ENCODE peak calls at places on chromosomes 16 and 17, in eight cellular contexts. One of them, this sample, is unnamed.
A peak's percentile ranks its signal among the peaks of the same experiment; 100 is the strongest.

GRCh38 chr17:65170839-65171238 is 33.7 kb downstream of the RGS9 start:
- DNase-seq in heart left ventricle: peak; percentile 59
- DNase-seq in dorsolateral prefrontal cortex: no peak
- DNase-seq in PC-9: no peak
- DNase-seq in H9: no peak
- DNase-seq in heart right ventricle: peak; percentile 54
- DNase-seq in mesenchymal stem cell: peak; percentile 60
- DNase-seq in CD4-positive, alpha-beta T cell: no peak
- DNase-seq in this sample: no peak

GRCh38 chr16:8864480-8864879 is 4.3 kb downstream of the CARHSP1 start:
- DNase-seq in CD4-positive, alpha-beta T cell: no peak
- DNase-seq in heart left ventricle: no peak
- DNase-seq in mesenchymal stem cell: peak; percentile 39
- DNase-seq in heart right ventricle: no peak
- DNase-seq in H9: no peak
- DNase-seq in dorsolateral prefrontal cortex: no peak
- DNase-seq in PC-9: no peak
- DNase-seq in this sample: no peak

GRCh38 chr17:18191967-18192366 is 8.3 kb downstream of the ALKBH5 start:
- DNase-seq in H9: peak; percentile 48
- DNase-seq in CD4-positive, alpha-beta T cell: no peak
- DNase-seq in heart left ventricle: no peak
- DNase-seq in dorsolateral prefrontal cortex: no peak
- DNase-seq in mesenchymal stem cell: peak; percentile 20
- DNase-seq in heart right ventricle: no peak
- DNase-seq in PC-9: no peak
- DNase-seq in this sample: no peak

GRCh38 chr17:39553326-39553945 is 54.3 kb downstream of the NEUROD2 start:
- DNase-seq in heart left ventricle: no peak
- DNase-seq in mesenchymal stem cell: no peak
- DNase-seq in PC-9: peak; percentile 24
- DNase-seq in CD4-positive, alpha-beta T cell: no peak
- DNase-seq in heart right ventricle: no peak
- DNase-seq in H9: no peak
- DNase-seq in dorsolateral prefrontal cortex: no peak
- DNase-seq in this sample: no peak

GRCh38 chr17:80866050-80866793 is 125.4 kb upstream of the CHMP6 start:
- DNase-seq in CD4-positive, alpha-beta T cell: peak; percentile 51
- DNase-seq in H9: peak; percentile 76
- DNase-seq in PC-9: peak; percentile 49
- DNase-seq in dorsolateral prefrontal cortex: peak; percentile 72
- DNase-seq in heart left ventricle: peak; percentile 56
- DNase-seq in heart right ventricle: peak; percentile 75
- DNase-seq in mesenchymal stem cell: peak; percentile 73
- DNase-seq in this sample: peak; percentile 38

GRCh38 chr16:57530104-57530522 is 6.3 kb downstream of the CCDC102A start:
- DNase-seq in PC-9: no peak
- DNase-seq in heart right ventricle: no peak
- DNase-seq in mesenchymal stem cell: peak; percentile 74
- DNase-seq in heart left ventricle: peak; percentile 60
- DNase-seq in dorsolateral prefrontal cortex: no peak
- DNase-seq in H9: peak; percentile 51
- DNase-seq in CD4-positive, alpha-beta T cell: peak; percentile 64
- DNase-seq in this sample: no peak

GRCh38 chr17:48612456-48612853 is 1.6 kb upstream of the HOXB7 start:
- DNase-seq in H9: no peak
- DNase-seq in PC-9: no peak
- DNase-seq in mesenchymal stem cell: peak; percentile 74
- DNase-seq in dorsolateral prefrontal cortex: no peak
- DNase-seq in CD4-positive, alpha-beta T cell: no peak
- DNase-seq in heart right ventricle: no peak
- DNase-seq in heart left ventricle: no peak
- DNase-seq in this sample: no peak

GRCh38 chr16:84928679-84929420 is 82.5 kb downstream of the ZDHHC7 start:
- DNase-seq in CD4-positive, alpha-beta T cell: no peak
- DNase-seq in heart right ventricle: peak; percentile 61
- DNase-seq in H9: no peak
- DNase-seq in heart left ventricle: peak; percentile 77
- DNase-seq in mesenchymal stem cell: no peak
- DNase-seq in dorsolateral prefrontal cortex: no peak
- DNase-seq in PC-9: peak; percentile 18
- DNase-seq in this sample: no peak

GRCh38 chr17:27762527-27763305 is 37.6 kb downstream of the NOS2 start:
- DNase-seq in H9: peak; percentile 67
- DNase-seq in heart right ventricle: no peak
- DNase-seq in heart left ventricle: no peak
- DNase-seq in mesenchymal stem cell: peak; percentile 23
- DNase-seq in PC-9: no peak
- DNase-seq in CD4-positive, alpha-beta T cell: no peak
- DNase-seq in dorsolateral prefrontal cortex: no peak
- DNase-seq in this sample: no peak

GRCh38 chr16:4184038-4184702 is 57.7 kb downstream of the SRL start:
- DNase-seq in heart right ventricle: no peak
- DNase-seq in heart left ventricle: peak; percentile 42
- DNase-seq in dorsolateral prefrontal cortex: no peak
- DNase-seq in H9: peak; percentile 33
- DNase-seq in PC-9: no peak
- DNase-seq in mesenchymal stem cell: no peak
- DNase-seq in CD4-positive, alpha-beta T cell: no peak
- DNase-seq in this sample: no peak

GRCh38 chr16:4180511-4180910 is 61.4 kb downstream of the SRL start:
- DNase-seq in mesenchymal stem cell: no peak
- DNase-seq in CD4-positive, alpha-beta T cell: no peak
- DNase-seq in H9: no peak
- DNase-seq in dorsolateral prefrontal cortex: no peak
- DNase-seq in heart left ventricle: no peak
- DNase-seq in PC-9: no peak
- DNase-seq in heart right ventricle: no peak
- DNase-seq in this sample: no peak

GRCh38 chr16:4182581-4183257 is 59.2 kb downstream of the SRL start:
- DNase-seq in dorsolateral prefrontal cortex: no peak
- DNase-seq in mesenchymal stem cell: no peak
- DNase-seq in heart left ventricle: no peak
- DNase-seq in heart right ventricle: no peak
- DNase-seq in PC-9: no peak
- DNase-seq in CD4-positive, alpha-beta T cell: no peak
- DNase-seq in H9: no peak
- DNase-seq in this sample: no peak

GRCh38 chr16:4179763-4180260 is 62.1 kb downstream of the SRL start:
- DNase-seq in heart right ventricle: no peak
- DNase-seq in H9: no peak
- DNase-seq in PC-9: no peak
- DNase-seq in dorsolateral prefrontal cortex: no peak
- DNase-seq in mesenchymal stem cell: peak; percentile 23
- DNase-seq in heart left ventricle: no peak
- DNase-seq in CD4-positive, alpha-beta T cell: no peak
- DNase-seq in this sample: no peak

DNA sequence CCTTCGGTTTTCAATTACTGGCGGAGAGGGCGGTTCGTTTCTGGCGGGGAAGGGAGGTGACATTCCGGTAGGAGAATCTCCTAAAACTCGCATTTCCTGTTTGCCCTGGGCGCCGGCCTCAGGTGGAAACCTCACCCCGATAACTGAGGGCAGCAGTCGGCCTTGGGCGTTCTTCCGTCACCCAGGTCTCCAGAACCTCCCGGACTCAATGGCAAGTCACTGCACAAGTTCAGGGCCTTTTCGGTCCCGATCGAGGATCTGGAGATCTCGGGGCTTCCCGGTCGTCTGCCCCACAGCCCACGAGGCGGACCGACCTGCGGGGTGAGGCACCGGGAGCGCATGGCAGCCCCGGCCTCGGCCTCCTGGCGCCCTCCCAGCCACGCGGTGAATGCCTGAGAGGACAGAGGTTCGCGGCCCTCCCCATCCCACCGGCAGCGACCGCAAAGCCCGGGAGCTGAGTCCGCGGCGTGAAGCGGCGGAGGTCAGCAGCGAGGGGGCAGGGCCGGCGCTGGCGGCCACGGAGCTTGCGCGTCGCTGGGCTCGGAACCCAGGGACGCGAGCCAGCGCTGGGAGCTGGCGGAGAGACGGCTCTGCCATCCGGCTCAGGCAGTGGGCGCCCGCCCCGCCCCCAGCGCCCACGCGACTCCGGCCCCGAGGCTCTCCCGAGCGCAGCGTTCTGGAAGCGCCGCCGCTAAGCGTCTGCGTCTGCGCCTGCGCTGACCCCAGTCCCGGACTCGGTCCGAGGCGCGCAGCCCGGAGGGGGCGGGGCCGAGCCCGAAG is 58.4 kb downstream of the SRL start:
- DNase-seq in H9: peak; percentile 93
- DNase-seq in CD4-positive, alpha-beta T cell: peak; percentile 71
- DNase-seq in mesenchymal stem cell: peak; percentile 90
- DNase-seq in PC-9: peak; percentile 97
- DNase-seq in heart right ventricle: peak; percentile 91
- DNase-seq in heart left ventricle: peak; percentile 96
- DNase-seq in dorsolateral prefrontal cortex: peak; percentile 83
- DNase-seq in this sample: peak; percentile 85
- H3K27ac ChIP-seq in H9: no peak overlapping the region
- H3K27ac ChIP-seq in CD4-positive, alpha-beta T cell: no peak overlapping the region
- H3K27ac ChIP-seq in mesenchymal stem cell: peak overlapping the region; percentile 82
- H3K27ac ChIP-seq in PC-9: peak overlapping the region; percentile 95
- H3K27ac ChIP-seq in heart right ventricle: peak overlapping the region; percentile 96
- H3K27ac ChIP-seq in heart left ventricle: peak overlapping the region; percentile 95
- H3K27ac ChIP-seq in dorsolateral prefrontal cortex: peak overlapping the region; percentile 96
- H3K27ac ChIP-seq in this sample: peak overlapping the region; percentile 92

GRCh38 chr17:50767446-50767845 is at the start of gene ANKRD40CL:
- DNase-seq in PC-9: no peak
- DNase-seq in CD4-positive, alpha-beta T cell: no peak
- DNase-seq in heart left ventricle: no peak
- DNase-seq in dorsolateral prefrontal cortex: no peak
- DNase-seq in heart right ventricle: no peak
- DNase-seq in H9: peak; percentile 21
- DNase-seq in mesenchymal stem cell: no peak
- DNase-seq in this sample: no peak
- H3K27ac ChIP-seq in PC-9: peak within 1 kb of the TSS; percentile 54
- H3K27ac ChIP-seq in CD4-positive, alpha-beta T cell: no peak within 1 kb of the TSS
- H3K27ac ChIP-seq in heart left ventricle: no peak within 1 kb of the TSS
- H3K27ac ChIP-seq in dorsolateral prefrontal cortex: no peak within 1 kb of the TSS
- H3K27ac ChIP-seq in heart right ventricle: no peak within 1 kb of the TSS
- H3K27ac ChIP-seq in H9: no peak within 1 kb of the TSS
- H3K27ac ChIP-seq in mesenchymal stem cell: no peak within 1 kb of the TSS
- H3K27ac ChIP-seq in this sample: no peak within 1 kb of the TSS

GRCh38 chr17:74519951-74520553 is 11.2 kb downstream of the CD300LB start:
- DNase-seq in mesenchymal stem cell: no peak
- DNase-seq in CD4-positive, alpha-beta T cell: no peak
- DNase-seq in dorsolateral prefrontal cortex: no peak
- DNase-seq in heart left ventricle: peak; percentile 50
- DNase-seq in PC-9: no peak
- DNase-seq in heart right ventricle: peak; percentile 28
- DNase-seq in H9: no peak
- DNase-seq in this sample: no peak

GRCh38 chr17:74520790-74521480 is 10.3 kb downstream of the CD300LB start:
- DNase-seq in dorsolateral prefrontal cortex: no peak
- DNase-seq in heart right ventricle: peak; percentile 20
- DNase-seq in heart left ventricle: no peak
- DNase-seq in CD4-positive, alpha-beta T cell: no peak
- DNase-seq in H9: no peak
- DNase-seq in PC-9: no peak
- DNase-seq in mesenchymal stem cell: no peak
- DNase-seq in this sample: no peak

GRCh38 chr17:74521701-74522201 is 9.5 kb downstream of the CD300LB start:
- DNase-seq in PC-9: no peak
- DNase-seq in CD4-positive, alpha-beta T cell: no peak
- DNase-seq in heart right ventricle: no peak
- DNase-seq in heart left ventricle: peak; percentile 44
- DNase-seq in mesenchymal stem cell: no peak
- DNase-seq in dorsolateral prefrontal cortex: no peak
- DNase-seq in H9: no peak
- DNase-seq in this sample: no peak

GRCh38 chr17:74523308-74523707 is 8.0 kb downstream of the CD300LB start:
- DNase-seq in H9: peak; percentile 19
- DNase-seq in mesenchymal stem cell: no peak
- DNase-seq in CD4-positive, alpha-beta T cell: no peak
- DNase-seq in heart left ventricle: no peak
- DNase-seq in heart right ventricle: no peak
- DNase-seq in PC-9: no peak
- DNase-seq in dorsolateral prefrontal cortex: no peak
- DNase-seq in this sample: no peak

DNA sequence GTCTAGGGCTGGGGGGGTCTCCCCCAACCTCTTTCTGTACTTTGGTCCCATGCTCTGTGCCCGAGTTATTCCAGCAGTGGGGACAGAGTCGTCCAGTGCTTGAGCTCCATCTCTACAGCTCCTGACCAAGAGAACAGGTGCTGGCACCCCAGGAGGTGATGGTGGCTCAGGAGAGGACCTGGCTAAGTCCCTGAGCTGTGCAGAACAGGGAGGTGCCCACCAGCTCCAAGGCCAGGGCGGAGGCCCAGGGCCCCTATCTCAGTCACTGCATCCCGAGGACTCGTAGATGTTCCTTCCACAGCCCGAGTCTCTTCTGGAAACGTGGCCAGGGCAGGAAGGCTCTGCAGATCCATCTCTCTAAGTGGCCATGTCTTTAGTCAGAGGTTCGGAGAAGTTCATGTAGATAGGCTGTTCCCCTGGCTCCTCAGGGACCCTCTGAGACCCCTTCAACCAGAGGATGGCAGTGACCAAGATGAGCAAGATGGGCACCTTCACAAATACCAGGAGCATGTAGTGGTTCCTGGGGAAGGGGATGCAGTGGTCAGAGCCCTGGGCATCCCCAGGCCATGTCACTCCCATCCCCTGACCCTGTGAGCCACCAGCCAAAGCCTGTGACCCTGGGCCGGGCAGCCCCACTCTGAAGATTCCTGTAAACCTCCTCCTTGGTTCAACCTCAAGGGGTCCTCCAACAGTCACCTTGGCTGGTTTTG is 8.7 kb downstream of the CD300LB start:
- DNase-seq in mesenchymal stem cell: no peak
- DNase-seq in CD4-positive, alpha-beta T cell: no peak
- DNase-seq in dorsolateral prefrontal cortex: no peak
- DNase-seq in H9: no peak
- DNase-seq in PC-9: no peak
- DNase-seq in heart right ventricle: no peak
- DNase-seq in heart left ventricle: no peak
- DNase-seq in this sample: no peak
- H3K27ac ChIP-seq in mesenchymal stem cell: no peak overlapping the region
- H3K27ac ChIP-seq in CD4-positive, alpha-beta T cell: no peak overlapping the region
- H3K27ac ChIP-seq in dorsolateral prefrontal cortex: no peak overlapping the region
- H3K27ac ChIP-seq in H9: no peak overlapping the region
- H3K27ac ChIP-seq in PC-9: no peak overlapping the region
- H3K27ac ChIP-seq in heart right ventricle: no peak overlapping the region
- H3K27ac ChIP-seq in heart left ventricle: no peak overlapping the region
- H3K27ac ChIP-seq in this sample: no peak overlapping the region

DNA sequence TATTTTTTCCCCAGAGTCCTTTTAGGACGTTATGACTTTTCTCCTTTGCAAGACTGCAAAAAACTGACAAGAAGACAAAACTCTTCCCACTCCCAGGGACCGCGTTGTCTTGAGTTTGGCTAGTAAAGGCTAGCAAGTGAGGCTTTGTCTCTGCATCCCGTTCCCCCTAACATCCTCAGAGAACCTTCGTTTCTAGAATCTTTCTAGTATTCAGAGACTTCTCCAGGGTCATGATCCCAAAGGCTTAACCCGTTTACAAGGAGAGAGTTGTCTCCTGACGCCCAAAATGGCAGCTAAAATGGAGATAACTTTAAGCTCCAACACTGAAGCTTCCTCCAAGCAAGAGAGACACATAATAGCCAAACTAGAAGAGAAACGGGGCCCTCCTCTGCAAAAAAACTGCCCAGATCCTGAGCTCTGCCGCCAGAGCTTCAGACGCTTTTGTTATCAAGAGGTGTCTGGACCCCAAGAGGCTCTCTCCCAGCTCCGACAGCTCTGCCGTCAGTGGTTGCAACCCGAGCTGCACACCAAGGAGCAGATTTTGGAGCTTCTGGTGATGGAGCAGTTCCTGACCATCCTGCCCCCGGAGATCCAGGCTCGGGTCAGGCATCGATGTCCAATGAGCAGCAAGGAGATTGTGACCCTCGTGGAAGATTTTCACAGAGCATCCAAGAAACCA is 843 bp downstream of the ZNF174 start:
- DNase-seq in PC-9: peak; percentile 14
- DNase-seq in dorsolateral prefrontal cortex: no peak
- DNase-seq in heart left ventricle: no peak
- DNase-seq in mesenchymal stem cell: peak; percentile 44
- DNase-seq in heart right ventricle: no peak
- DNase-seq in H9: peak; percentile 45
- DNase-seq in CD4-positive, alpha-beta T cell: no peak
- DNase-seq in this sample: no peak
- H3K27ac ChIP-seq in PC-9: no peak overlapping the region
- H3K27ac ChIP-seq in dorsolateral prefrontal cortex: peak overlapping the region; percentile 88
- H3K27ac ChIP-seq in heart left ventricle: peak overlapping the region; percentile 22
- H3K27ac ChIP-seq in mesenchymal stem cell: peak overlapping the region; percentile 76
- H3K27ac ChIP-seq in heart right ventricle: peak overlapping the region; percentile 92
- H3K27ac ChIP-seq in H9: no peak overlapping the region
- H3K27ac ChIP-seq in CD4-positive, alpha-beta T cell: peak overlapping the region; percentile 71
- H3K27ac ChIP-seq in this sample: peak overlapping the region; percentile 88